ENCODE peak calls at places on chromosomes 4 and X, in six cellular contexts. C is lower leg skin, T is B cell, J is dorsolateral prefrontal cortex, V is mucosa of descending colon, M is IMR-90. S is an unnamed sample.

GRCh38 chrX:50100188-50100587 is 100.6 kb downstream of the AKAP4 start:
- DNase-seq in J (no peak), C (no peak), T (peak), M (no peak), V (no peak), S (no peak)

GRCh38 chr4:38385286-38386010 is 278.6 kb upstream of the KLF3 start:
- DNase-seq in C (no peak), M (no peak), T (no peak), J (no peak), V (peak), S (no peak)

GRCh38 chr4:23717528-23718248 is 172.2 kb downstream of the PPARGC1A start:
- DNase-seq in C (no peak), J (no peak), V (no peak), M (peak), T (no peak), S (no peak)

GRCh38 chr4:87521757-87522374 is 7.3 kb downstream of the SPARCL1 start:
- DNase-seq in C (no peak), J (no peak), M (peak), T (no peak), V (no peak), S (no peak)

GRCh38 chr4:108337923-108338322 is 169.2 kb upstream of the LEF1 start:
- DNase-seq in C (no peak), J (no peak), V (no peak), T (no peak), M (peak), S (no peak)

GRCh38 chr4:2932561-2932950 is 30.6 kb downstream of the NOP14 start:
- DNase-seq in T (no peak), M (no peak), J (no peak), C (no peak), V (peak), S (no peak)

GRCh38 chr4:100302061-100303026 is 112.1 kb upstream of the DDIT4L start:
- DNase-seq in M (no peak), C (no peak), T (no peak), J (no peak), V (no peak), S (no peak)

GRCh38 chrX:110346681-110347080 is 12.0 kb upstream of the RTL9 start:
- DNase-seq in M (no peak), C (peak), T (no peak), V (no peak), J (no peak), S (no peak)

GRCh38 chr4:145154573-145154972 is 25.8 kb downstream of the OTUD4 start:
- DNase-seq in T (no peak), M (peak), C (no peak), J (no peak), V (no peak), S (no peak)

GRCh38 chr4:85039526-85039925 is 73.0 kb upstream of the WDFY3 start:
- DNase-seq in J (no peak), V (no peak), M (peak), C (no peak), T (no peak), S (no peak)

DNA sequence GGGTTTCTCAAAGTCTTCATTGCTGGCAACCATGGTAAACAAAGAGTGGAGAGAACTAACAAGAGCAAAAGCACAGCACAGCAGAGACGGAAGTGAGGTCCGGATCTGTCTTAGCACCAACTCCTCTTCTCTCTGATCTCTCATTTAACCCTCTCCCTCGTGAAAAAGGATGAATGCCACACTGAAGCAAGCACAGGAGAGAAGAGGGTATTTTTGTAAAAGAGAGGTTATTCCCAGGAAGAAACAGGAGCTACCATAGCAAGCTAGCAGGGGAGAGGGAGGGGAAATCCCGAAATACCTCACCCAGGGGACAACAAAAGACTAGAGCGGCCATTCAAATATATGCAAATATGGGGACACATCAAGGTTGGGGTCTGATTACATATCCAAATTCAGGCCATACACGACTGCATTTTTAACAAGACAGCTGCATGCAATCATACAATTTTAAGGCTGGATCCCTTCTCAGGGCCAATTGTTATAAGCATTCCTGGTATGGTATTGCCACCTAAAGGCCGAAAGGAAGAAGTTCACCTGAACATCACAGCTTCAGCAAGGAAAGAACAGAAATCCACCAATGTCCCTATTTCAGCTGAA is 46.6 kb downstream of the CD40LG start:
- DNase-seq in J (no peak), M (peak), V (no peak), C (no peak), T (peak), S (peak)
- TF ChIP-seq CTCF in J (peak), M (peak), V (no peak), C (no peak), T (peak), S (peak)

DNA sequence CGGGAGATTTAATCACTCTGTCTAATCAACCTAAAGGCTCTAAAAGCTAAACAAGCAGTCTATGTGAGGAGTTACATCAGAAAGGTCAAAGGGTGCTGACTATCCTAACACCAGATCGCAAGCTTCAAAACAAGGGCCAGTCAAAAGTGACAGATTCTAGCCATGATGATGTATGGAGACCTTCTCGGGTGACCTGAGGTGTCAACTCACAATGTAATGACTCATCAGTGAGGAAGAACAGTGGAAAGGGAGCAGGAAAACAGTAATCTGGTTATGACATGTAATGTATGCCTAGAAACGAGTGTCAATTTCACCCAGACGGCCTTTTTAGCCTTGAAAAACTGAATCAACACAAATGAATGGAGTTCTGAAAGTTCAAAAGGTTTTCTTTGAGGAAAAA is 375.3 kb downstream of the IDS start:
- DNase-seq in J (no peak), T (no peak), C (no peak), V (no peak), M (no peak), S (no peak)
- TF ChIP-seq CTCF in J (no peak), T (no peak), C (no peak), V (no peak), M (no peak), S (no peak)

DNA sequence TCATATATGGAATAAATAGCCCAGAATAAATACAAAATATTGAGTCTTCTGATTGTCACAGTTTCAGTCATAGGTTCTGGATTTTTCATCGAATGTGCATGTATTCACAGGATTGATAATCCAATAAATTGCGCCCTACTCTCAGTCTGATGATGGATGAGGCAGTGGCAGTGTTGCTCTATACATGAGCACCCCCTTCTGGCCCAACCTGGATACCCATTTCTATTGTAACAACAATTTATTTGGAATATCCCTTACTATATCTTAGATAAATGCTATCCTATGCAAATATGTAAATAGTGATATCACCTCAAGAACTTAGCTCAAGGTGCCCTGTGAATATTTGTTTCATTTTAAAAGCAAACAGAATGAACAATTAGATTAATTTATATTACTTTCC is 733.7 kb upstream of the PABPC4L start:
- DNase-seq in C (no peak), M (no peak), T (no peak), J (no peak), V (no peak), S (no peak)
- TF ChIP-seq CTCF in C (no peak), M (peak), T (no peak), J (peak), V (no peak), S (no peak)

GRCh38 chr4:163484906-163485305 is 9.6 kb upstream of the TMA16 start:
- DNase-seq in T (peak), M (peak), C (no peak), J (peak), V (no peak), S (peak)
- TF ChIP-seq CTCF in T (peak), M (peak), C (no peak), J (peak), V (no peak), S (peak)